ENCODE peak calls at places on chromosome 3, in seven cellular contexts. Y is IMR-90, T is H9, U is mesendoderm, E is neuronal stem cell, S is mesenchymal stem cell, D is H1. V is an unnamed sample.

GRCh38 chr3:156862338-156862737 is 36.2 kb downstream of the LEKR1 start:
- DNase-seq in Y (no peak), T (no peak), U (no peak), E (no peak), S (no peak), D (no peak), V (no peak)

GRCh38 chr3:81910244-81910852 is 148.9 kb upstream of the GBE1 start:
- DNase-seq in Y (peak), T (no peak), U (peak), E (peak), S (peak), D (no peak), V (peak)

GRCh38 chr3:179840985-179841384 is 188.1 kb downstream of the USP13 start:
- DNase-seq in Y (peak), T (no peak), U (no peak), E (no peak), S (no peak), D (no peak), V (no peak)

GRCh38 chr3:16067837-16068471 is 106.5 kb upstream of the GALNT15 start:
- DNase-seq in Y (peak), T (no peak), U (no peak), E (no peak), S (peak), D (no peak), V (no peak)

GRCh38 chr3:39910828-39911464 is 101.5 kb downstream of the MYRIP start:
- DNase-seq in Y (no peak), T (no peak), U (no peak), E (no peak), S (no peak), D (no peak), V (no peak)

GRCh38 chr3:81808900-81809299 is 47.5 kb upstream of the GBE1 start:
- DNase-seq in Y (no peak), T (no peak), U (no peak), E (no peak), S (no peak), D (no peak), V (no peak)

GRCh38 chr3:146701246-146701645 is 96.1 kb upstream of the PLSCR5 start:
- DNase-seq in Y (no peak), T (no peak), U (peak), E (no peak), S (no peak), D (no peak), V (no peak)

GRCh38 chr3:193945126-193945525 is 190.8 kb upstream of the HES1 start:
- DNase-seq in Y (no peak), T (no peak), U (peak), E (no peak), S (no peak), D (no peak), V (no peak)

GRCh38 chr3:59446775-59447465 is 397.1 kb upstream of the CFAP20DC start:
- DNase-seq in Y (no peak), T (no peak), U (no peak), E (no peak), S (peak), D (no peak), V (peak)

GRCh38 chr3:193902557-193903256 is 233.2 kb upstream of the HES1 start:
- DNase-seq in Y (no peak), T (no peak), U (no peak), E (peak), S (no peak), D (no peak), V (no peak)

GRCh38 chr3:39128951-39129350 is 21.5 kb downstream of the TTC21A start:
- DNase-seq in Y (no peak), T (no peak), U (no peak), E (no peak), S (no peak), D (no peak), V (no peak)

DNA sequence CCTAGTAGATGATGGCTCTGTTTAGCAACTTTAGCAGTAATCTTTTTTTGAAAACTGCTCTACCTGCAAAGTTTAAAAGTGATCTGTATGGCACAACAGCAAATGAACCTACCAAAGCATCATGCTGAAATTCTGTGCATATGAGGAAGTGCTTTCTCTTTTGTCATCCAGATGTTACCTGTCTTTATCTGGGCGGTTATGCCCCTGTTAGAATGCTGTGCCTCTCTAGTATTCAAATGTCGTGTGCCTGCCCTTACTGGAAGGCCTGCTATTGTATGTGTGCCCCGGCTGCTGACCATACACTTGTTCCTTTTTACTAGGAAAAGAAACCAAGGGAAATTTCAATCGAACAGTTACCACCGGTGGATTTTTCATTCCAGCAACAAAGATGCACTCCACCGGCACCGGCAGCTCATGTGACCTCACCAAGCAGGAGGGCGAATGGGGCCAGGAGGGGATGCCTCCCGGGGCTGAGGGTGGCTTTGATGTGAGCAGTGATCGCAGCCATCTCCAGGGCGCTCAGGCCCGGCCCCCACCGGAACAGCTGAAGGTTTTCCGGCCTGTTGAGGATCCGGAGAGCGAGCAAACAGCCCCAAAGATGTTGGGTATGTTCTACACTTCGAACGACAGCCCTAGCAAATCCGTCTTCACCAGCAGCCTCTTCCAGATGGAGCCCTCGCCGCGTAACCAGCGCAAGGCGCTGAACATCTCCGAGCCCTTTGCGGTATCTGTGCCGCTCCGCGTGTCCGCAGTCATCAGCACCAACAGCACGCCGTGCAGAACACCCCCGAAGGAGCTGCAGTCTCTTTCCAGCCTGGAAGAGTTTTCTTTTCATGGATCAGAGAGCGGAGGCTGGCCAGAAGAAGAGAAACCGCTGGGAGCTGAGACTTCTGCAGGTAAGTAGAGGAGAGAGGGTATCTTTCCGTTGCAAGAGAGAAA is 61.6 kb downstream of the TMEM39A start:
- DNase-seq in Y (no peak), T (peak), U (no peak), E (no peak), S (no peak), D (no peak), V (no peak)
- H3K23ac ChIP-seq in Y (no peak), T (no peak), U (no peak), E (no peak), S (no peak), D (no peak), V (no peak)

GRCh38 chr3:41286305-41286704 is 87.0 kb downstream of the CTNNB1 start:
- DNase-seq in Y (no peak), T (no peak), U (peak), E (no peak), S (no peak), D (no peak), V (no peak)
- H3K23ac ChIP-seq in Y (no peak), T (no peak), U (no peak), E (no peak), S (no peak), D (no peak), V (no peak)

DNA sequence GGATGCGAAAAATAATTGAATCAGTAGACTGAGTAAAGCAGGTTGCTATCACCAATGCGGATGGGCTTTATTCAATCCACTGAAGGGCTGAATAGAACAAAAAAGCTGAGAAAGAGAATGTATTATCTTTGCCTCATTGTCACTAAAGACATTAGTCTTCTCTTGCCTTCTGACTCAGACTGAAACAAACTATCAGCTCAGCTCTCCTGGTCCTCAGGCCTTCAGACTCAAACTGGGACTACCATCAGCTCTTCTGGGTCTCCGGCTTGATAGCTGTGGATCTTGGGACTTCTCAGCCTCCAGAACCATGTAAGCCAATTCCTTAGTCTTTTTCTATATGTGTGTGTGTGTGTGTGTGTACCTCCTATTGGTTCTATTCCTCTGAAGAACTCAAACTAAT is 12.6 kb downstream of the IFT57 start:
- DNase-seq in Y (no peak), T (no peak), U (no peak), E (no peak), S (no peak), D (no peak), V (no peak)
- H3K23ac ChIP-seq in Y (no peak), T (no peak), U (no peak), E (no peak), S (no peak), D (no peak), V (no peak)

GRCh38 chr3:31014317-31015040 is 120.0 kb upstream of the GADL1 start:
- DNase-seq in Y (peak), T (no peak), U (no peak), E (no peak), S (no peak), D (no peak), V (peak)
- H3K23ac ChIP-seq in Y (no peak), T (no peak), U (no peak), E (no peak), S (no peak), D (no peak), V (no peak)

DNA sequence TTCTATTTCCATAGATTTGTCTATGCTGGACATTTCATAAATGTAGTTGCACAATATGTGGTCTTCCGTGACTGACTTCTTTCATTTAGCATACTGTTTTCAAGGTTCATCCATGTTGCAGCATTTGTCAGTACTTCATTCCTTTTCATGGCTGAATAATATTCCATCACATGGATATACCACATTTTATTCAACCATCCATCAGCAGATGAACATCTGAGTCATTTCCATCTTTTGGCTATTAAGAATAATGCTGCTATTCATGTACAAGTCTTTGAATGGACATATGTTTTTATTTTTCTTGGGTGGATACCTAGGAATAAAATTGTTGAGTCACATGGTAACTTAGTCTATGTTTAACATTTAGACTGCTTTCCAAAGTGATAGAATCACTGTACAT is 99.3 kb upstream of the RAD18 start:
- DNase-seq in Y (no peak), T (no peak), U (no peak), E (no peak), S (no peak), D (no peak), V (no peak)
- H3K23ac ChIP-seq in Y (no peak), T (no peak), U (no peak), E (no peak), S (no peak), D (no peak), V (no peak)

GRCh38 chr3:36124118-36124796 is 256.0 kb upstream of the STAC start:
- DNase-seq in Y (peak), T (peak), U (peak), E (peak), S (peak), D (peak), V (peak)
- H3K23ac ChIP-seq in Y (no peak), T (no peak), U (no peak), E (no peak), S (no peak), D (no peak), V (no peak)

DNA sequence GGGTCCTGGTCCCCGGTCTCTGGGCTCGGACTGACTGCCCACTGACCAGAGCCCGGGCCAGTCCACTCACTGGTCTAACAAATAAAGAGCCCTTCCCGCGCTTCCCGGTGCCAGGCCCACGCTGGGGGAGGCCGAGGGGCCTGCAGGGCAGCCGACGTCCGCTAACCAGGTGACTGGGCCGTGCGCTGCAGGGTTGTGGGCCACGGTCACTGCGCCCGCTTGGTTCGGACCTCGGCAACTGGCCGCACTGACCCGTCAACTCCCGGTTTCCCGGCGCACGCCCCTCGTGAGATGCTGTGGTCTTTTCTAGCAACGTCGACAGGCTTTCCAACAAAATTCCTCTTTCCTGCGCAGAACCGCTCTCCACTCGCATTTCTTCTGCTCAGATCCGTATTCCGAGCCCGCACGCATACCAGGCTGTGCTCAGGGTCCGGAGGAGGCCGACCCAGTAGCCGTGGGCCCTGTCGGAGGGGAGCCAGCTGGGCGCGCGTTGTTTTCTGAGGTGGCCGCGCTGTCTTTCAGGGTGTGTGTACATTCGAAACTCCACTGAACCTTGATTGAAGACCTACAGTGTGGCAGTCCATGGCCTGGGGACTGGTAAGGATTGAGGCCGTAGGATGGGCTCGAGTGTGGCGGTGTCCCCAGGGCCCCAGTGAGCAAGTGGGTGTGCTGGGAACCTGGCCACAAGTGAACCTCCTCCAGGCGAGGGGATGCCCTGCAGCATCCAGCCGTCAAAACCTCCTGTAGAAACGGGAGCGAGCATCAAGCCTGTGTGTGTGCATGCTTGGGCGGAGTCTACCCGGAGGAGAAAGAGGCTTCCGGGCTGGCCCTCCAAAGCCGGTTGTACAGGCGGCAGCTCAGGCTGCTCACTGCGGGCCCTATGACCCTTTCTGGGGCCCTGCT is 875 bp upstream of the NT5DC2 start:
- DNase-seq in Y (peak), T (peak), U (peak), E (no peak), S (no peak), D (no peak), V (peak)
- H3K23ac ChIP-seq in Y (peak), T (no peak), U (peak), E (no peak), S (peak), D (no peak), V (no peak)

DNA sequence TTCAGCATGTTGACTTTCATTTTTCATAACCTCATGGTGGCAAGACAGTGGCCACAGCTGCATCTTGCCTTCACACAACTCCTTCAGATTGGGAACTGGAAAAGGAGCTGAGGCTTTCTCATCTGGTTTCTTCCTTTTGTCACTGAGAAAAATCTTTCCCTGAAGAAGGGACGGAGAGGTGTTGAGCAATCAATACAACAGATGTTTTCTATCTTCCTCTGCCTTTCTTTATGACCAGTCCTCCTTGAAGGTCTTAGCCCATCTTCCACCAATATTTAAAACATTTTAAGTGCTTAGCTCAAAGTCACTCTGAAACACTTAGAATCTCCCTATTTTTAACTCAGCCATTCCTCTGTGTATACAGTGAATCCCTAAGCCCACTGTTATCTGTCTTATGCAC is 11.9 kb downstream of the ZNF660 start:
- DNase-seq in Y (peak), T (no peak), U (no peak), E (no peak), S (peak), D (no peak), V (no peak)
- H3K23ac ChIP-seq in Y (no peak), T (no peak), U (no peak), E (no peak), S (no peak), D (no peak), V (no peak)

GRCh38 chr3:94256888-94257813 is 194.3 kb downstream of the NSUN3 start:
- DNase-seq in Y (no peak), T (no peak), U (peak), E (no peak), S (no peak), D (no peak), V (no peak)
- H3K23ac ChIP-seq in Y (no peak), T (no peak), U (no peak), E (no peak), S (no peak), D (no peak), V (no peak)